ENCODE peak calls at places on chromosomes 6 and 20, in four cellular contexts. U is stomach, T is A549, G is K562. M is an unnamed sample.

GRCh38 chr20:49851991-49852390 is 39.4 kb downstream of the SLC9A8 start:
- DNase-seq in G (no peak), T (no peak), U (no peak), M (no peak)

GRCh38 chr6:36724514-36725385 is 27.1 kb downstream of the RAB44 start:
- DNase-seq in T (peak; percentile 70), U (peak; percentile 89), G (peak; percentile 80), M (peak; percentile 76)

GRCh38 chr20:17841751-17842191 is 126.8 kb downstream of the SNX5 start:
- DNase-seq in U (no peak), G (no peak), T (no peak), M (peak; percentile 73)

GRCh38 chr20:35315199-35316020 is 23.2 kb upstream of the FAM83C start:
- DNase-seq in G (no peak), U (no peak), T (no peak), M (no peak)

GRCh38 chr20:17525650-17526049 is 5.5 kb downstream of the BFSP1 start:
- DNase-seq in G (peak; percentile 28), T (peak; percentile 75), U (peak; percentile 32), M (no peak)

GRCh38 chr20:34927736-34928135 is 27.9 kb downstream of the GSS start:
- DNase-seq in G (no peak), T (no peak), U (no peak), M (no peak)

GRCh38 chr6:40725390-40725789 is 138.2 kb upstream of the LRFN2 start:
- DNase-seq in T (no peak), U (no peak), G (peak; percentile 7), M (no peak)

GRCh38 chr6:13248053-13248452 is 80.3 kb downstream of the TBC1D7 start:
- DNase-seq in G (no peak), U (no peak), T (peak; percentile 2), M (no peak)

GRCh38 chr20:47535088-47535487 is 33.4 kb downstream of the NCOA3 start:
- DNase-seq in G (peak; percentile 57), T (peak; percentile 55), U (no peak), M (no peak)

GRCh38 chr6:79672631-79673065 is 41.5 kb downstream of the SH3BGRL2 start:
- DNase-seq in U (no peak), G (peak; percentile 56), T (peak; percentile 37), M (no peak)

GRCh38 chr6:79669766-79670165 is 38.6 kb downstream of the SH3BGRL2 start:
- DNase-seq in U (no peak), G (no peak), T (no peak), M (no peak)

GRCh38 chr6:79673947-79674346 is 42.8 kb downstream of the SH3BGRL2 start:
- DNase-seq in T (no peak), U (no peak), G (no peak), M (no peak)

GRCh38 chr6:79670789-79671188 is 39.7 kb downstream of the SH3BGRL2 start:
- DNase-seq in T (no peak), G (no peak), U (no peak), M (no peak)

DNA sequence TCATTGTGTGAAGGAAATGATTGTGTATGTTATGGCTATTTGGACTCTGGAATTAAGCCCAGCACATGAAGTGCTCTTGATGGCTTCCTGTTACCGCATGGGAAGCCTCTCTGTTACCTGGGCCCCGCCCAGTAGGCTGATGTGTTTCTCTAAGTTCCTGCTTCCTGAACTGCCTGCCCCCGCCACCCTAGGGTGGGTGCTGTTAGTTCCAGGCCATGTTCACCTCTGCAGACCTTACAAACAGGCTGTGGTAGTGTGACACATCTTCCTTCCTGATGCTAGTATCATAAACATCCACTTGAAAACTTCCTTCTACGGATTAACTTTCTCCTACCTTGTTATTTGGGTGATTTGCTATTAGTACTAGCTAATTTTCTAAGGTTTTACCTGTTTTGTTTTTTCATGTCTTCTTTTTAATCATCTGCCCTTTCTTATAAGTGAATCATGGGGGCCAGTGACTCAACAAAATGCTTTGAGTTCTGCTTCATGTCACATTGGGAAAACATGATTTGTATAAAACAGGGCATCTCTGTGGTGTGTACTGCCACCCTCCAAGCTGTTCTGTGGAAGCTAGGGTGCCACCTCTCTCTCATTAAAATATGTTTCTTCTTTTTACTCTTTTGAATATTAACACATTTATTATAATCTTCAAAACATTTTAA is 40.6 kb downstream of the SH3BGRL2 start:
- DNase-seq in T (peak; percentile 7), U (peak; percentile 82), G (peak; percentile 77), M (peak; percentile 17)
- TF ChIP-seq EP300 in T (no peak), U (no peak), G (no peak), M (no peak)

GRCh38 chr6:82111818-82112217 is 135.7 kb downstream of the IBTK start:
- DNase-seq in T (no peak), U (no peak), G (no peak), M (no peak)
- TF ChIP-seq EP300 in T (no peak), U (no peak), G (no peak), M (no peak)

DNA sequence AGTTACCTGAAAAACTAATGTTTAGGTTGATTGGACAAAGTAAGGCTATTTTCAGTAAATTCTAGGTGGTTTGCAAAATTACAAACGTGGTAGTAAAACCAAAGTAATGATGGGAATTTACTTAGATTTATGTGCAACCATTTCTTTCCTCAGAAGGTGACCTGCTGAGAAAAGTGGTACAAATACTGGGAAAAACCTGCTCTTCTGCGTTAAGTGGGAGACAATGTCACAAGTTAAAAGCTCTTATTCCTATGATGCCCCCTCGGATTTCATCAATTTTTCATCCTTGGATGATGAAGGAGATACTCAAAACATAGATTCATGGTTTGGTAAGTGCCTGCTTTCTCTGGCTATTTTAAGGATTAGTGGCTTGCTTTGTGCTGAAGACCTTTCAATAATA is 18.2 kb downstream of the TPX2 start:
- DNase-seq in U (no peak), G (no peak), T (no peak), M (no peak)
- TF ChIP-seq EP300 in U (no peak), G (no peak), T (no peak), M (no peak)

GRCh38 chr6:43943781-43944250 is 173.8 kb downstream of the VEGFA start:
- DNase-seq in U (no peak), G (no peak), T (no peak), M (no peak)
- TF ChIP-seq EP300 in U (no peak), G (no peak), T (no peak), M (no peak)

GRCh38 chr6:42269553-42269952 is 51.9 kb upstream of the MRPS10 start:
- DNase-seq in G (no peak), T (no peak), U (peak; percentile 31), M (no peak)
- TF ChIP-seq EP300 in G (no peak), T (no peak), U (no peak), M (no peak)

GRCh38 chr6:35053701-35054100 is 87.4 kb downstream of the TCP11 start:
- DNase-seq in T (no peak), U (no peak), G (no peak), M (no peak)

GRCh38 chr6:35054106-35054742 is 86.9 kb downstream of the TCP11 start:
- DNase-seq in U (no peak), T (no peak), G (no peak), M (no peak)

GRCh38 chr6:35051393-35051792 is 89.7 kb downstream of the TCP11 start:
- DNase-seq in U (no peak), G (no peak), T (no peak), M (no peak)

GRCh38 chr6:35051997-35052583 is 89.0 kb downstream of the TCP11 start:
- DNase-seq in G (no peak), U (no peak), T (no peak), M (no peak)

DNA sequence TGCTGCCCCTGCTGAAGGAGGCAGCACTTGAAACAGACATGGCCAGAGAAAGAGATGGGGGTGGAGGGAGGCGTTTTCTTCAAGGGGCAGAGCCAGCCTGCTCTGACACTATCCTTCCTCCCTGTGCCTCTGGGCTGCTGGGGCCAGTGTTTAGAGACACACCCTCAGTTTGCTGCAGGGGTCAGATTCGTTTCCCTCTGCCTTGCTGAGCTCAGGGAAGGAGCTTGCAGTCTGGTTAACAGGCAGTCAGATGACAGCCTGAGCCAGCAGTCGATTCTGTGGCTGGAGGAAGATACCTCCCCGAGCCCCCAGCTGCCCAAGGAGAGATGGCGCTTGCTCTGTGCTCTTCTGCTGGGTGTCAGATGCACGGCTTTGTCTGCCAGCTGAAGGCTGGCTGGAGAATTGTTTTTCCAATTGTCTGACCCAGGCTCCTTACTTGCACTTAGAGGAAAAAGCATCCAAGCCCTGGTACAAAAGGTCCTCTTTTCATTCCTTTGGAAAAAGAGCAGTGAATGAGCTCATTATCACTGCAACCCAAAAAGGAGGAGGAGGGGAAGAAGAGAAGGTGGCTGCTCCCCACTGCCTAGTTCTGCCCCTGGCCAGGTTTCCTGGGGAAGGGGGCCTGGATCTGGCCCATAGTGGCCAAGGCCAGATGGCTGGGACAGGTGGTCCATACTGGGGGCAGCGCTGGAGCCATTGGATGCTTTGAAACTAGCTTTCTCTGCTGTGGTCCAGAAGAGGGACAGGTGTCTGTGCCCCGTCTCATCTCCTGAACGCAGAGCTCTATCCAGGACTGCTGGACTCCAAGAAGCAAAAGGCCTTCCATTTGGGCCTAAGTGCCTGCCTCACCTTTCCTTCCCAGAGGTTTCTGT is 88.2 kb downstream of the TCP11 start:
- DNase-seq in U (no peak), G (no peak), T (no peak), M (peak; percentile 45)
- TF ChIP-seq EP300 in U (no peak), G (no peak), T (no peak), M (no peak)

DNA sequence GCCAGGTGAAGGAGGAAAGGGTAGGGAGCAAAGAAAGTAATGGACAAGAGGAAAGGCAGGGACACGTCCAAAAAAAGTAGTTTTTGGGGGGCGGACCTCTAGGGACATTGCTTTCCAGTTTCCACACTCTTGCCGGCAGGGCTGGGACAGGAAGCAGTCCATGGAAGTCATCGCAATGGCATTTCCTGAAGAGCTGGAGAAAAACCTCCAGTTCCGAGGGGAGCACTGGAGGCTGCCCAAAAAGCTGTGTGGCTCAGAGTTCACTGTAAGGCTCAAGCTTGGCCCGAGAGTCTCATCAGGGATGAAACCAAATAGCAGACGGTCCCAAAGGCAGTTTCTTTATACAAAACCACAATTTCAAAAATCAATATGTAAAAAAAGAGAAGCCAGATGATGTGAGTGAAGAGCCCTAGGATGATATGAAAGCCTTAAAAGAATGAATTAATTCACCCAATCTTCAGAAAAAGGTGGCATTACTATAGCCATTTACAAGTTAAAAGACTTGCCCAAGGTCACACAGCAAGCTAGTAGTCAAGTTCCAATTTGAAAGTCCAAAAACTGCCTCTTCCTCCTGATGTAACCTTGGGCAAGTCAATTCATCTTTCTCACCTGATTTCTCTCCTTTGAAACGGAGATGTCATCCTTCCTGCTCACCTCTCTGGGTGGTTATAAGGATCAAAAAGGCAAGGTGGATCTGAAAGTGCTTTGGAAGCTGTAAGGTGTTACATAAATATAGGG is 9.2 kb downstream of the BCL2L1 start:
- DNase-seq in G (no peak), U (peak; percentile 56), T (peak; percentile 82), M (peak; percentile 68)
- TF ChIP-seq EP300 in G (no peak), U (no peak), T (no peak), M (no peak)

GRCh38 chr6:57315851-57316250 is 1.6 kb upstream of the PRIM2 start:
- DNase-seq in U (no peak), T (no peak), G (no peak), M (no peak)
- TF ChIP-seq EP300 in U (no peak), T (no peak), G (no peak), M (no peak)